ENCODE peak calls at places on chromosomes 12 and 14, in four cellular contexts. Q, P, B and T are unnamed samples.

GRCh38 chr12:15664491-15664890 is 124.7 kb downstream of the EPS8 start:
- DNase-seq in P (no peak), B (no peak), Q (no peak), T (no peak)

GRCh38 chr14:88321692-88322504 is 1.2 kb downstream of the KCNK10 start:
- DNase-seq in Q (no peak), B (no peak), P (no peak), T (no peak)

GRCh38 chr12:41521872-41522379 is 333.8 kb downstream of the PDZRN4 start:
- DNase-seq in Q (peak), P (no peak), B (no peak), T (no peak)

GRCh38 chr12:77189463-77189862 is 124.1 kb upstream of the E2F7 start:
- DNase-seq in B (no peak), Q (peak), P (no peak), T (no peak)

GRCh38 chr12:47095446-47096236 is 15.9 kb upstream of the AMIGO2 start:
- DNase-seq in Q (no peak), P (no peak), B (no peak), T (no peak)

GRCh38 chr12:103799504-103800251 is 41.4 kb downstream of the NT5DC3 start:
- DNase-seq in P (peak), Q (no peak), B (peak), T (no peak)

GRCh38 chr14:100761481-100761880 is 34.8 kb downstream of the DLK1 start:
- DNase-seq in P (peak), Q (peak), B (no peak), T (no peak)

GRCh38 chr14:50967719-50968266 is 23.5 kb upstream of the PYGL start:
- DNase-seq in B (no peak), Q (no peak), P (no peak), T (no peak)

GRCh38 chr14:52355526-52355925 is 41.4 kb downstream of the PTGER2 start:
- DNase-seq in Q (no peak), B (no peak), P (no peak), T (no peak)

GRCh38 chr14:61598980-61599379 is 96.3 kb upstream of the HIF1A start:
- DNase-seq in B (no peak), Q (no peak), P (peak), T (no peak)

GRCh38 chr12:29769162-29769820 is 14.5 kb downstream of the TMTC1 start:
- DNase-seq in B (no peak), Q (peak), P (no peak), T (peak)

GRCh38 chr12:76641073-76641472 is 81.5 kb upstream of the OSBPL8 start:
- DNase-seq in P (no peak), B (no peak), Q (no peak), T (no peak)

GRCh38 chr12:103645202-103645601 is 58.1 kb downstream of the STAB2 start:
- DNase-seq in Q (peak), B (no peak), P (no peak), T (no peak)

GRCh38 chr12:55933799-55934174 is 2.8 kb downstream of the DGKA start:
- DNase-seq in P (no peak), Q (no peak), B (no peak), T (no peak)
- H3K4me3 ChIP-seq in P (no peak), Q (no peak), B (no peak), T (no peak)

GRCh38 chr12:66713984-66714383 is 35.1 kb upstream of the GRIP1 start:
- DNase-seq in Q (no peak), B (no peak), P (no peak), T (no peak)
- H3K4me3 ChIP-seq in Q (no peak), B (no peak), P (no peak), T (no peak)

DNA sequence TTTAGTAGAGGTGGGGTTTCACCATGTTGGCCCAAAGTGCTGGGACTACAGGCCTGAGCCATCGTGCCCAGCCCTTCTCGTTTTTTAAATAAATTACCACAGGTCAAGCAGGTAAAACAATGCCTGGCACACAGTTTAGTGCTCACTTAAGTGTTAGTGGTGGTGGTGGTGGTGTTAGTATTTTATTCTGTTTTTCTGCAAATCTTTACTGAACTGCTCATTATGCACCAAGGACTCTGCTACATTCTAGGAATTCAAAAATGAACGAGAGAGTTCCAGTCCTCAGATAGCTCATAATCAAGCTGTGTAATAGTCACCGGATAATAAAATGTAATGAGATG is 716 bp downstream of the ITFG2 start:
- DNase-seq in Q (no peak), B (no peak), P (no peak), T (no peak)
- H3K4me3 ChIP-seq in Q (peak), B (peak), P (peak), T (peak)

GRCh38 chr12:53196486-53196885 is 10.6 kb downstream of the ITGB7 start:
- DNase-seq in Q (no peak), P (no peak), B (no peak), T (no peak)

GRCh38 chr12:53195516-53196420 is 11.3 kb downstream of the ITGB7 start:
- DNase-seq in B (no peak), P (no peak), Q (no peak), T (no peak)

GRCh38 chr12:53198470-53199110 is 8.5 kb downstream of the ITGB7 start:
- DNase-seq in B (no peak), Q (no peak), P (no peak), T (no peak)

GRCh38 chr12:53194973-53195372 is 12.1 kb downstream of the ITGB7 start:
- DNase-seq in B (no peak), P (no peak), Q (no peak), T (no peak)

GRCh38 chr12:53197011-53197640 is 9.9 kb downstream of the ITGB7 start:
- DNase-seq in B (no peak), P (no peak), Q (no peak), T (no peak)
- H3K4me3 ChIP-seq in B (no peak), P (no peak), Q (no peak), T (no peak)

GRCh38 chr12:120229583-120230325 is 28.8 kb upstream of the RPLP0 start:
- DNase-seq in Q (no peak), B (peak), P (no peak), T (no peak)

GRCh38 chr12:120229071-120229582 is 28.2 kb upstream of the RPLP0 start:
- DNase-seq in B (no peak), Q (no peak), P (no peak), T (peak)

GRCh38 chr12:120231316-120232011 is 30.6 kb upstream of the RPLP0 start:
- DNase-seq in P (peak), B (peak), Q (peak), T (no peak)

GRCh38 chr12:120230326-120230973 is 29.5 kb upstream of the RPLP0 start:
- DNase-seq in B (peak), Q (peak), P (no peak), T (peak)

GRCh38 chr12:120230974-120231315 is 30.0 kb upstream of the RPLP0 start:
- DNase-seq in P (no peak), Q (no peak), B (no peak), T (no peak)
- H3K4me3 ChIP-seq in P (peak), Q (peak), B (no peak), T (no peak)

DNA sequence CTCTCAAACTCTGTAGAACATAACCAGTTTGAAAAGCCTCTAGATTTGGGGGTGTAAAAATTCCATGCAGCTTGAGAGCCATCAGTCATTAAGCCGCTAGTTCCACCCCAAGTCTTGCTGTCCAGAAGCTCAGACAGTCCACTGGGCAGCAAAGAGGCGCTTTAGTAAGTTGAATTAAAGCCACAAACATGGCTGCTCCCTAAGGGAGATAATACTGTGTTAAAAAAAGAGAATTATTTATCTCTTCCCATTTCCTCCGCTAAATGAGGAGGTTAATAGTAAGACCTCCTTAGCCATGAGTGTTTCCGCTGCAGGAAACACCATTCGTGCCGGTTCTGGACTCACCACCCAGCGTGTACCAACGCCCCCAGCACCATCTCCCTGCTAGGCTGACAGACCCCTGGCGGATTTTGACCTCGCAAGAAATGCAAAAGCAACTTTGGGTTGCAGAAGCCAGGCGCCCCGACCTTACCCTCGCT is 539 bp downstream of the TM7SF3 start:
- DNase-seq in Q (peak), P (peak), B (peak), T (no peak)
- H3K4me3 ChIP-seq in Q (peak), P (peak), B (peak), T (peak)

GRCh38 chr12:27861428-27862167 is 81.6 kb upstream of the MANSC4 start:
- DNase-seq in Q (no peak), B (peak), P (peak), T (no peak)

GRCh38 chr12:27866382-27867101 is 86.5 kb upstream of the MANSC4 start:
- DNase-seq in B (no peak), Q (peak), P (no peak), T (peak)

GRCh38 chr12:27868165-27868564 is 88.1 kb upstream of the MANSC4 start:
- DNase-seq in Q (peak), B (no peak), P (no peak), T (no peak)

GRCh38 chr12:27864521-27864920 is 84.5 kb upstream of the MANSC4 start:
- DNase-seq in B (no peak), Q (no peak), P (no peak), T (no peak)

DNA sequence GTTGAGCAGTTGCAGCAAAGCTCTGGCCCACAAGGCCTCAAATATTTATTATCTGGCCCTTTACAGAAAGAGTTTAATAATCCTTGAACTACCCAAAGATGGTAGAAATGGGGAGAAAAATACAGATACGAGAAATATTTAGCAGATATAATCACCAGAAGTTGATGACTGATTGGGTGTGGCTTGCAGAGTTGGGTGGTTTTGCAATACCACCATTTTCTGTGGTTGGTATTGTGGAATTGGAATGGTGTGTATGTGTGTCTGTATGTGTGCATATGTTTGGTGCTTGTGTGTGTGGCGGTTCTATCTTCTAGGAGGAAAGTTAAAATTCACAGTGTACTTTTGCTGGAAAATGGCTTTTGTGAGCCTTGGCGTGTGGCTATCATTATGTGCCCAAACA is 85.4 kb upstream of the MANSC4 start:
- DNase-seq in Q (peak), P (peak), B (no peak), T (no peak)
- H3K4me3 ChIP-seq in Q (no peak), P (no peak), B (no peak), T (no peak)

GRCh38 chr12:51953011-51953568 is 1.6 kb downstream of the ACVR1B start:
- DNase-seq in Q (no peak), B (no peak), P (no peak), T (no peak)

GRCh38 chr12:51950682-51951198 is 759 bp upstream of the ACVR1B start:
- DNase-seq in Q (no peak), P (no peak), B (no peak), T (no peak)

GRCh38 chr12:51949342-51950030 is 2.0 kb upstream of the ACVR1B start:
- DNase-seq in B (no peak), P (peak), Q (peak), T (no peak)

GRCh38 chr12:51951843-51952722 is 584 bp downstream of the ACVR1B start:
- DNase-seq in P (peak), Q (no peak), B (peak), T (peak)

DNA sequence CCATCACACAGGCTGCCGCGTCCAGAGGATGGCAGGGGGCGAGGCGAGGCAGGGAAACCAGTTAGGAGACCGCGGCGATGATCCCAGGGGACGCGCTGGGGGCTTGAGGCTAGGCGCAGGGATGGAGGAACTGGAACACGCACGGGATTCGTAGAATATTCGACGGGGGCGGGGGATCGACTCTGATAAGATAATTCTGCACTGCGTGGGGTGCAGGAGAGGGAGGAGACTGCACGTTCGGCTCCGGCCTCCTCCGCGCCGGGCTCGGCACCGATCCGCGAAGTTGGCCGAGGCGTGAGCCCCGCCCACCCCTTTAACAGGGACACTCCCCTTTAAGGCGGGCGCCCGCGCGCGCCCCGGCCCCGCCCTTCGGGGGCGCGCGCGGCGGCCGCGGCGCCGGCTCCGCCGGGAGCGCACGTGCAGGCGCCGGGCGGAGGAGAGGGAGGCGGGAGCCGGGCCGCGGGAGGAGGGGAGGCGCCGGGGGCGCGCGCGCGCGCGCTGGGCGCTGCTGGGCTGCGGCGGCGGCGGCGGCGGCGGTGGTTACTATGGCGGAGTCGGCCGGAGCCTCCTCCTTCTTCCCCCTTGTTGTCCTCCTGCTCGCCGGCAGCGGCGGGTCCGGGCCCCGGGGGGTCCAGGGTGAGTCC is at the start of gene ACVR1B:
- DNase-seq in P (peak), Q (peak), B (peak), T (peak)
- H3K4me3 ChIP-seq in P (peak), Q (peak), B (peak), T (peak)

DNA sequence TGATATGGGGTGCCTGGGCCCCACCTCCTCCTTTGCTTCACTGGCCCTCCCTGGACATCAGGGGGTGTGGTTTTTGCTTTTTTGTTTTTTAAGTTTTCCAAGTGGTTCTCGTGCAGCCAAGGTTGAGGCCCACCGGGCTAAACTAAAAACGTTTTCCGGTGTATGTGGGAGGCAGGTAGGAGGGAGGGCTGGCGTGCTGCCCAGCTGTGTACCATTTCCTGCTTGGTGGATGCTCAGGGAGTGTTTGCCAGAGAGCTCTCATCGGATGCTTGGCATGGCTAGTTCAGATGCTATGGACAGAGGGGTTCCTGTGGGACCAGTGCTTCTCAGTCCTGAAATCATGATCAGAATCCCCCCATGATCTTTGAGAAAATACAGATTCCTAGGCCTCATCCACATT is 246.4 kb downstream of the CACNA1C start:
- DNase-seq in B (no peak), P (peak), Q (no peak), T (no peak)
- H3K4me3 ChIP-seq in B (no peak), P (no peak), Q (no peak), T (no peak)